ENCODE peak calls at places on chromosomes 11 and 22, in four cellular contexts. C is spleen, E is transverse colon, Z is A549. D is an unnamed sample.

GRCh38 chr11:68661014-68661413 is 23.3 kb upstream of the GAL start:
- DNase-seq in C (peak), E (no peak), Z (no peak), D (no peak)

GRCh38 chr11:10634407-10634806 is 59.1 kb downstream of the IRAG1 start:
- DNase-seq in C (no peak), E (no peak), Z (no peak), D (no peak)

GRCh38 chr22:40218152-40218551 is 40.4 kb downstream of the TNRC6B start:
- DNase-seq in C (no peak), E (no peak), Z (no peak), D (no peak)

GRCh38 chr11:45518853-45519545 is 146.4 kb downstream of the CHST1 start:
- DNase-seq in C (no peak), E (no peak), Z (no peak), D (no peak)

GRCh38 chr11:28708075-28708474 is 599.9 kb downstream of the METTL15 start:
- DNase-seq in C (no peak), E (no peak), Z (no peak), D (no peak)

GRCh38 chr11:17208257-17208999 is 642 bp upstream of the PIK3C2A start:
- DNase-seq in C (no peak), E (peak), Z (peak), D (peak)

GRCh38 chr22:46029036-46029435 is 52.1 kb upstream of the WNT7B start:
- DNase-seq in C (no peak), E (no peak), Z (no peak), D (no peak)

GRCh38 chr11:102495161-102496042 is 35.1 kb downstream of the MMP7 start:
- DNase-seq in C (no peak), E (peak), Z (peak), D (no peak)

GRCh38 chr22:49967333-49968241 is 7.0 kb downstream of the PIM3 start:
- DNase-seq in C (peak), E (peak), Z (no peak), D (peak)

GRCh38 chr22:32723632-32724031 is 77.9 kb upstream of the TIMP3 start:
- DNase-seq in C (peak), E (peak), Z (no peak), D (peak)

GRCh38 chr11:110565344-110565684 is 135.6 kb downstream of the FDX1 start:
- DNase-seq in C (no peak), E (no peak), Z (peak), D (no peak)

GRCh38 chr11:131408011-131408640 is 37.7 kb downstream of the NTM start:
- DNase-seq in C (no peak), E (no peak), Z (peak), D (peak)

GRCh38 chr22:29143848-29144785 is 61.6 kb upstream of the EMID1 start:
- DNase-seq in C (no peak), E (no peak), Z (no peak), D (peak)

GRCh38 chr22:20549232-20549841 is 41.9 kb downstream of the MED15 start:
- DNase-seq in C (peak), E (no peak), Z (no peak), D (no peak)

GRCh38 chr11:41289408-41289807 is 170.0 kb downstream of the LRRC4C start:
- DNase-seq in C (no peak), E (peak), Z (no peak), D (no peak)

DNA sequence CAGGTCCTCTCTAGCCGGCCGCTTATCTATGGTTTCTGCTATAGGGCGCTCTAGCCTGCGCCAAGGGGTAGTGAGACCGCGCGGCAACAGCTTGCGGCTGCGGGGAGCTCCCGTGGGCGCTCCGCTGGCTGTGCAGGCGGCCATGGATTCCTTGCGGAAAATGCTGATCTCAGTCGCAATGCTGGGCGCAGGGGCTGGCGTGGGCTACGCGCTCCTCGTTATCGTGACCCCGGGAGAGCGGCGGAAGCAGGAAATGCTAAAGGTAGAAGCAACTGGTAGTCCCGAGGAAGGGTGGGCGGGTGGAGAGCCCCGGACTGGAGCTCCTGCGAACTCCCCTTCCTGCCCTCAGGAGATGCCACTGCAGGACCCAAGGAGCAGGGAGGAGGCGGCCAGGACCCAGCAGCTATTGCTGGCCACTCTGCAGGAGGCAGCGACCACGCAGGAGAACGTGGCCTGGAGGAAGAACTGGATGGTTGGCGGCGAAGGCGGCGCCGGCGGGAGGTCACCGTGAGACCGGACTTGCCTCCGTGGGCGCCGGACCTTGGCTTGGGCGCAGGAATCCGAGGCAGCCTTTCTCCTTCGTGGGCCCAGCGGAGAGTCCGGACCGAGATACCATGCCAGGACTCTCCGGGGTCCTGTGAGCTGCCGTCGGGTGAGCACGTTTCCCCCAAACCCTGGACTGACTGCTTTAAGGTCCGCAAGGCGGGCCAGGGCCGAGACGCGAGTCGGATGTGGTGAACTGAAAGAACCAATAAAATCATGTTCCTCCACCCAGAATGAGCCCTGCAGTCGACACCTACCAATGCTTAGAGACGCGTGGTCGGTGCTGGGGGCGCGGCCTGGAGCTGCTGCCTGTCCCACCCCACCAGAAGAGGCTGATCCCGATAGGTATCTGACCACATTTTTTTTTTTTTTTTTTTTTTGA is at the start of the genes LBHD1 and UQCC3:
- DNase-seq in C (peak), E (peak), Z (peak), D (peak)
- TF ChIP-seq POLR2A in C (no peak), E (peak), Z (peak), D (no peak)

GRCh38 chr22:35352214-35353111 is 28.4 kb upstream of the HMOX1 start:
- DNase-seq in C (peak), E (peak), Z (peak), D (peak)

GRCh38 chr22:35353318-35353717 is 27.6 kb upstream of the HMOX1 start:
- DNase-seq in C (no peak), E (peak), Z (no peak), D (no peak)

GRCh38 chr22:35354068-35354467 is 26.8 kb upstream of the HMOX1 start:
- DNase-seq in C (no peak), E (no peak), Z (no peak), D (no peak)

GRCh38 chr22:35357883-35358621 is 22.8 kb upstream of the HMOX1 start:
- DNase-seq in C (no peak), E (no peak), Z (peak), D (no peak)

GRCh38 chr22:35355744-35356420 is 25.0 kb upstream of the HMOX1 start:
- DNase-seq in C (no peak), E (no peak), Z (no peak), D (no peak)
- TF ChIP-seq POLR2A in C (no peak), E (no peak), Z (no peak), D (no peak)

DNA sequence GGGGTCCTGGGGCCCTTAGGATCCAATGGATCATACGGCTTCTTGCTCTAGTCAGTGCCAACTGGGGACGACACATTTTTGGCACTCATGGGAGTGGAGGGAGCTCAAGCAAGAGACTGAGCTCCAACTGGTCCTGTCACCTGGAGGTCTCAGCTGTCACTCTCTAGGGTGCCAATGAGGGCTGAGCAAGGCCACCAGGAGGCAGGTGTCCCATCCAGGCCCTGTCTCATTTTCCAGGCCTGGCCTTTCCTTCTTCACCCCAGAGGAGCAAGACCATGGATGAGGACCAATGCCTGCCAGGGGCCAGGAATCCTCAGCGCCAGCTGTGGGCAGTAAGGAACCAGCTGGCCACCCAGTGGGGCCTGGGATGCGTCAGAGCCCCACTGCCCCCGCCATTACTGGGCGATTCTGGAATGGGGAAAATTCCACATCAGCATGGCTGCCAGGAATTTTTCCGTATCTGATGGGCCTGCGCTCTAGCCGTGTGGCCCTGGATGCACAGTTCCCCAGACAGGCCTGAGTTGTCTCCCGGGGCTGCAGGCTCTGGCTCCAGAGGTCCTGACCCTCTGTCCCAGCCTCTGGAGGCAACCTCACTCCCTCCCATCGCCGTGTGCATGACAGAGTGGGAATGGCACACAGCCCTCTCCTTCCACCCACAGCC is 676 bp upstream of the GAL3ST1 start:
- DNase-seq in C (no peak), E (no peak), Z (no peak), D (peak)
- TF ChIP-seq POLR2A in C (no peak), E (no peak), Z (no peak), D (no peak)

GRCh38 chr22:37898441-37899181 is 7.5 kb upstream of the MICALL1 start:
- DNase-seq in C (no peak), E (no peak), Z (peak), D (peak)

GRCh38 chr22:37894939-37895670 is 11.0 kb upstream of the MICALL1 start:
- DNase-seq in C (no peak), E (no peak), Z (no peak), D (peak)

GRCh38 chr22:37897805-37898204 is 8.3 kb upstream of the MICALL1 start:
- DNase-seq in C (no peak), E (no peak), Z (no peak), D (no peak)

GRCh38 chr22:37896939-37897338 is 9.2 kb upstream of the MICALL1 start:
- DNase-seq in C (no peak), E (no peak), Z (no peak), D (no peak)

GRCh38 chr22:37896181-37896592 is 9.9 kb upstream of the MICALL1 start:
- DNase-seq in C (peak), E (peak), Z (no peak), D (peak)
- TF ChIP-seq POLR2A in C (no peak), E (no peak), Z (no peak), D (no peak)

DNA sequence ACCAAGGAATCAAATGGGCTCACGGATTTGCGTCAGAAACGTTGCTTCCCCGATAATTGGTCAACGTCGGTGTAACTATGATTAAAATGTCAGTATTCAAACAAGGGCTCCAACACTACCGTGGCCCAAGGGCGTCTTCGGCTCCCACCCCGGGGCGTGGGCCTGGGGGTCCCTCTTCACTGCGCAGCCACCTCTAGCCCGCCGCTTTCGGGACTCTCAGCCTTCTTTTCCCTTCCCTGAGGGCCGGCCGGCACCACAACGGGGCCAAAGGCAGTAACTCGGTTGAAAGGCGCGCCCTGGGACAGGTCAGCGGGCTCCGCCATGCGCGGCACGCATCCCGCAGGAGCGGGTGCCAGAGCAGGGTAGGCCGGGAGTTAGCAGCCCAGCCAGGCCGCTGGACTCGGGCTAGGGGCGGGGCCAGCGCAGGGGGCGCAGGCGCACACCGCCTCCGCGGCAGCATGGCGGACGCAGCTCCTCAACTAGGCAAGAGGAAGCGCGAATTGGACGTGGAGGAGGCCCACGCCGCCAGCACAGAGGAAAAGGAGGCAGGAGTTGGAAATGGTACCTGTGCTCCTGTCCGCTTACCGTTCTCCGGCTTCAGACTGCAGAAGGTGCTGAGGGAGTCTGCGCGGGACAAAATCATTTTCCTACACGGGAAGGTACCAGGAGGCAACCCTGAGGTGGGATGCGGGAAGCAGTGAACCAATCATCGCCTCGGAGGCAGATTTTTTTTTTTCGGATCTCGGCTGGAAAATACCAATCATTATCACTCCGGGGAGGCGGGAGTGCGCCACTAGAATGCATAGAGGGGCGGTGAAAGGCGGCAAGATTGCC is at the start of gene DCPS:
- DNase-seq in C (peak), E (peak), Z (peak), D (peak)
- TF ChIP-seq POLR2A in C (no peak), E (peak), Z (peak), D (peak)

GRCh38 chr11:117192401-117192875 is 6.7 kb upstream of the TAGLN start:
- DNase-seq in C (no peak), E (no peak), Z (no peak), D (no peak)
- TF ChIP-seq POLR2A in C (no peak), E (no peak), Z (no peak), D (no peak)

DNA sequence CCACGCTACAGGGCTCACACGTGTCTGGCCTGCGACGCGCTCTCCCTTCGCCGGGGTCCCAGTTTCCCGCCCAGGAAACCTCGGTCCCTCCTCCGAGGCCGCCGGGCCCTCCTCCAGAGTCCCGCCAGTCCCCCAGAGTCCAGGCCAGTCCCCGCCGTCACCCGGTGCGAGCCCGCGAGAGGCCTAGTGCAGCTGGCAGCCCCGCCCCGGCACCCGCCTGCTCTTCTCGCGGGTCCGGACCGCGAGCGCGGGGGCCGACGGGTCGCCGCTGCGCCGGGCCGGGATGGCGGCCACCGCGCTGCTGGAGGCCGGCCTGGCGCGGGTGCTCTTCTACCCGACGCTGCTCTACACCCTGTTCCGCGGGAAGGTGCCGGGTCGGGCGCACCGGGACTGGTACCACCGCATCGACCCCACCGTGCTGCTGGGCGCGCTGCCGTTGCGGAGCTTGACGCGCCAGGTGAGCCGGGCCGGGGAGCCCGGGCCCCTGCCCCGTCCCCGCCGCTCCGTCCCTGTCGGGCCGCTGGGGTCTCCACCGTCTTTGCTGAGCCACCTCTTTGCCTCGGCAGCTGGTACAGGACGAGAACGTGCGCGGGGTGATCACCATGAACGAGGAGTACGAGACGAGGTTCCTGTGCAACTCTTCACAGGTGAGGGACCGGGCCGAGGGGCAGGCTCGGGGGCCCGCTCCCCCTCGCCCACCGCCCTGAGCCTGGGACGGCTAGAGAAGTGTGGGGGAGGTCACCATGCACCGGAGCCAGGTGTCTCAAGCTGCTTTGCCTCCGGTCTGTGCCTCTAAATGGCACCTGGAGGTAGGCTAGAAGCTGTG is at the start of gene PTPMT1:
- DNase-seq in C (peak), E (peak), Z (peak), D (peak)
- TF ChIP-seq POLR2A in C (no peak), E (peak), Z (peak), D (no peak)